ENCODE peak calls at places on chromosomes 12 and 14, in seven cellular contexts. L is WTC11, N is HFFc6, A is lung, C is GM13976, S is AG10803, F is tibial artery. K is an unnamed sample.

GRCh38 chr12:11756022-11756421 is 106.5 kb downstream of the ETV6 start:
- DNase-seq in L (no peak), A (no peak), S (no peak), N (no peak), C (no peak), F (no peak), K (no peak)

GRCh38 chr14:91399868-91400640 is 17.6 kb downstream of the CCDC88C start:
- DNase-seq in S (no peak), A (no peak), C (peak; percentile 70), L (no peak), N (no peak), F (no peak), K (peak; percentile 64)

GRCh38 chr12:108939594-108939993 is 59.7 kb downstream of the DAO start:
- DNase-seq in N (peak; percentile 5), A (no peak), F (no peak), C (peak; percentile 36), L (no peak), S (no peak), K (peak; percentile 31)

GRCh38 chr12:24918596-24918995 is 30.3 kb downstream of the BCAT1 start:
- DNase-seq in N (no peak), L (no peak), C (no peak), F (no peak), A (no peak), S (no peak), K (no peak)

GRCh38 chr14:80489513-80489912 is 278.2 kb upstream of the DIO2 start:
- DNase-seq in N (no peak), S (no peak), F (no peak), L (no peak), C (no peak), A (no peak), K (no peak)

GRCh38 chr12:49342914-49343731 is 3.6 kb upstream of the DNAJC22 start:
- DNase-seq in C (peak; percentile 51), S (no peak), A (no peak), F (peak; percentile 64), L (no peak), N (no peak), K (peak; percentile 58)

GRCh38 chr14:58414845-58415244 is 12.5 kb downstream of the TIMM9 start:
- DNase-seq in L (no peak), F (no peak), A (no peak), C (no peak), S (no peak), N (no peak), K (no peak)

GRCh38 chr14:99716091-99716849 is 32.2 kb downstream of the CYP46A1 start:
- DNase-seq in L (no peak), C (no peak), A (peak; percentile 15), N (no peak), F (no peak), S (no peak), K (no peak)

GRCh38 chr14:38254565-38255407 is 1.1 kb downstream of the CLEC14A start:
- DNase-seq in L (peak; percentile 17), F (no peak), A (no peak), S (peak; percentile 15), N (no peak), C (no peak), K (no peak)

GRCh38 chr12:27003421-27004311 is 10.5 kb downstream of the TM7SF3 start:
- DNase-seq in A (no peak), S (no peak), N (no peak), F (no peak), L (no peak), C (no peak), K (no peak)

GRCh38 chr12:51183816-51184215 is 10.9 kb upstream of the TFCP2 start:
- DNase-seq in C (no peak), S (peak; percentile 21), F (no peak), A (no peak), N (peak; percentile 38), L (peak; percentile 26), K (no peak)

GRCh38 chr12:61397668-61398067 is 862.5 kb upstream of the USP15 start:
- DNase-seq in S (no peak), L (no peak), N (no peak), F (no peak), A (no peak), C (no peak), K (no peak)

GRCh38 chr12:99450231-99450630 is 197.3 kb upstream of the GARIN6 start:
- DNase-seq in C (no peak), S (no peak), N (no peak), L (no peak), A (no peak), F (no peak), K (no peak)

GRCh38 chr14:68397371-68397779 is 395.5 kb downstream of the ZFP36L1 start:
- DNase-seq in S (peak; percentile 49), A (peak; percentile 77), C (no peak), N (no peak), L (no peak), F (peak; percentile 81), K (no peak)

GRCh38 chr12:104910196-104910840 is 47.8 kb downstream of the SLC41A2 start:
- DNase-seq in F (no peak), A (no peak), N (peak; percentile 16), L (no peak), S (peak; percentile 29), C (no peak), K (no peak)

DNA sequence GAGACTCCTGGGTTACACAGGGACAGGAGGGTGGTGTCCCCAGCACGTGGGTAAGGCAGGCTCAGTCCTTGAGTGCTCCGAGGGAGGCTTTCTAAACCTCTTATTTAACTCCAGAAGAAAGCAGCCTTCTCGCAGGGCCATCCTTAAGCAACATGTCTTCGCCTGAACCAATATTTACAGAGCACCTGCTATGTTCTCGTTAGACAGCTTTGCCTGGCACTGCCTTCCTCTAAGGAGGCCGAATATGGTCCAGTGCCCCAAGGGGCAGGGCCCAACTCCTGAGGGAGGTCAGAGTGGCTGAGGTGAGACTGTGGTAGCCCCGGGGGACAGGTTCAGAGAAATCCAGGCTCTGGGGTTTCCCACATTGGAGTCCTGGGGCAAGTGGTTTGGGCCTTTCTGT is 2.1 kb upstream of the SCARB1 start:
- DNase-seq in A (peak; percentile 34), C (no peak), S (no peak), N (no peak), F (no peak), L (no peak), K (no peak)
- TF ChIP-seq CTCF in A (no peak), C (no peak), S (no peak), N (no peak), F (no peak), L (no peak), K (no peak)

GRCh38 chr12:54442071-54442470 is 23.0 kb upstream of the ITGA5 start:
- DNase-seq in A (no peak), L (no peak), N (no peak), F (no peak), C (no peak), S (peak; percentile 30), K (no peak)

GRCh38 chr12:54437697-54438096 is 18.6 kb upstream of the ITGA5 start:
- DNase-seq in A (no peak), N (no peak), C (no peak), S (no peak), F (no peak), L (no peak), K (no peak)

GRCh38 chr12:54439096-54439495 is 20.0 kb upstream of the ITGA5 start:
- DNase-seq in C (no peak), F (no peak), N (no peak), A (no peak), S (no peak), L (no peak), K (no peak)

GRCh38 chr12:54438506-54438905 is 19.4 kb upstream of the ITGA5 start:
- DNase-seq in A (no peak), N (no peak), S (no peak), F (no peak), L (no peak), C (no peak), K (no peak)

DNA sequence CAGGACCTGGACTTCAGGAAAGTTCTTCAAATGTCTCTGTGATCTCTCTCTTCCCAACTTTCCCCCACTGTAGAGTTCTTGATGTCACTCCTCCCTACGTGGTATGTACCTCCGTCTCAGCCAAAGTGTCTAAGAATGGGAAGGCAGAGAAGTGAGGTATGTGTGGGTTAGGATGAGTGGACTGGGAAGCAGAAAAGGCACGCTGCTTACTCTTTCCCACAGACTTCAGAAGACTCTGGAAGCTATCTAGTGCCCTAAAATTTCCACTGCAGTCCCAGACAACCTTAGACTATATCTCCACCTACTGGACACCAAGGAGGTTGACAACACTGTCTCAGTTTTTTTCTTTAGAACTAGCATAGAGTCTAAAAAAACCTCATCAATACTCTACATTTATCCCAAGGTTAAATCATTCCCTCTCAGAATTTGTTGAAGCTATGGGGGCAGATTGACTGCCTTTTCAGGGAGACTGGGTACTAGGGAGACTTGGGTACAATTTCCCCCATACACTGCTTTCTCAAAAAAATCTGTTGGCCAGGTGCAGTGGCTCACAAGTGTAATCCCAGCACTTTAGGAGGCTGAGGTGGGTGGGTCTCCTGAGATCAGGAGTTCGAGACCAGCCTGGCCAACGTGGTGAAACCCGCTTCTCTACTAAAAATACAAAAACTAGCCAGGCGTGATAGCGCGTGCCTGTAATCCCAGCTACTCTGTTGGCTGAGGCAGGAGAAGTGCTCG is 20.6 kb upstream of the ITGA5 start:
- DNase-seq in L (no peak), A (no peak), C (peak; percentile 72), F (no peak), N (peak; percentile 76), S (peak; percentile 90), K (peak; percentile 67)
- TF ChIP-seq CTCF in L (peak; percentile 74), A (peak; percentile 87), C (peak; percentile 47), F (peak; percentile 79), N (peak; percentile 94), S (peak; percentile 96), K (peak; percentile 69)

DNA sequence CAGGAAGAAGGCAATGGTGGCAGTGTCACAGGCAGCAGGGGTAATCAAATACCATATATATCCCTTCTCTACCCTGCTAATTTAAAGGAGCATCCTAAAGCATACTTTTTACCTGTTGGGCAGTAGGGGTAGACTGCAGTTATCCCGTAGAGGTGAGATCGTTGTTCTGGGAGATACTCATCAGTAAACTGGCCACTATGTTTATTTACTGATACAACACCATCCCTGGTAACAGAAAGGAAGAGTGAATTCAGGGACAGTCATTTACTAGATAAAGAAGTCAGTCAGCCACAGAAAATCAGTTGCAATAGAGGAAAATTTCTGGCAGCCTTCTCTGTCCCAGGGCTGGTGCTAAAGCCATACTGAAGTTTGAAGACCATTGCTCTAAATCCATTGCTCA is 16.3 kb downstream of the RTRAF start:
- DNase-seq in F (no peak), A (no peak), S (no peak), N (no peak), C (no peak), L (no peak), K (no peak)
- TF ChIP-seq CTCF in F (no peak), A (no peak), S (no peak), N (no peak), C (no peak), L (no peak), K (no peak)

GRCh38 chr12:132077322-132078100 is 66.6 kb downstream of the DDX51 start:
- DNase-seq in S (no peak), C (no peak), L (no peak), N (no peak), A (no peak), F (no peak), K (no peak)

GRCh38 chr12:132075714-132076553 is 68.2 kb downstream of the DDX51 start:
- DNase-seq in N (no peak), C (no peak), L (no peak), A (no peak), S (no peak), F (no peak), K (no peak)

GRCh38 chr12:132074216-132074615 is 69.9 kb downstream of the DDX51 start:
- DNase-seq in F (no peak), A (no peak), N (no peak), L (no peak), S (no peak), C (no peak), K (no peak)

GRCh38 chr12:132078190-132078589 is 65.9 kb downstream of the DDX51 start:
- DNase-seq in L (no peak), C (no peak), A (no peak), F (no peak), S (peak; percentile 83), N (peak; percentile 85), K (no peak)

GRCh38 chr12:132075026-132075713 is 68.9 kb downstream of the DDX51 start:
- DNase-seq in S (no peak), L (peak; percentile 51), C (no peak), A (no peak), F (no peak), N (no peak), K (no peak)
- TF ChIP-seq CTCF in S (peak; percentile 20), L (peak; percentile 24), C (no peak), A (no peak), F (no peak), N (peak; percentile 70), K (peak; percentile 19)